ENCODE peak calls at places on chromosomes 7 and 10, in six cellular contexts. One of them, this sample, is unnamed.

GRCh38 chr10:63123963-63124362 is 9.2 kb upstream of the NRBF2 start:
- DNase-seq in GM12878: no peak
- DNase-seq in K562: no peak
- DNase-seq in HepG2: no peak
- DNase-seq in SK-N-SH: no peak
- DNase-seq in H1: no peak
- DNase-seq in this sample: no peak

GRCh38 chr7:2198206-2198605 is 34.5 kb downstream of the MAD1L1 start:
- DNase-seq in H1: no peak
- DNase-seq in K562: no peak
- DNase-seq in HepG2: no peak
- DNase-seq in GM12878: no peak
- DNase-seq in SK-N-SH: peak
- DNase-seq in this sample: no peak

GRCh38 chr7:40604601-40605438 is 470.0 kb downstream of the SUGCT start:
- DNase-seq in H1: peak
- DNase-seq in HepG2: peak
- DNase-seq in K562: peak
- DNase-seq in GM12878: no peak
- DNase-seq in SK-N-SH: peak
- DNase-seq in this sample: peak

GRCh38 chr7:98107313-98107691 is 640 bp downstream of the LMTK2 start:
- DNase-seq in HepG2: no peak
- DNase-seq in SK-N-SH: no peak
- DNase-seq in H1: no peak
- DNase-seq in GM12878: no peak
- DNase-seq in K562: peak
- DNase-seq in this sample: peak

GRCh38 chr10:112080284-112080683 is 103.3 kb downstream of the GPAM start:
- DNase-seq in SK-N-SH: no peak
- DNase-seq in HepG2: no peak
- DNase-seq in K562: no peak
- DNase-seq in H1: no peak
- DNase-seq in GM12878: no peak
- DNase-seq in this sample: no peak

GRCh38 chr7:148148456-148148855 is 442.1 kb upstream of the C7orf33 start:
- DNase-seq in HepG2: no peak
- DNase-seq in K562: no peak
- DNase-seq in GM12878: no peak
- DNase-seq in H1: no peak
- DNase-seq in SK-N-SH: no peak
- DNase-seq in this sample: no peak

GRCh38 chr7:151035024-151035717 is 6.9 kb downstream of the ABCB8 start:
- DNase-seq in SK-N-SH: no peak
- DNase-seq in H1: no peak
- DNase-seq in K562: no peak
- DNase-seq in GM12878: no peak
- DNase-seq in HepG2: no peak
- DNase-seq in this sample: no peak

GRCh38 chr7:44283381-44284211 is 41.8 kb downstream of the CAMK2B start:
- DNase-seq in GM12878: no peak
- DNase-seq in SK-N-SH: peak
- DNase-seq in HepG2: no peak
- DNase-seq in K562: no peak
- DNase-seq in H1: peak
- DNase-seq in this sample: no peak

GRCh38 chr10:49001402-49001801 is 61.8 kb upstream of the LRRC18 start:
- DNase-seq in GM12878: no peak
- DNase-seq in H1: peak
- DNase-seq in HepG2: peak
- DNase-seq in K562: peak
- DNase-seq in SK-N-SH: peak
- DNase-seq in this sample: no peak

GRCh38 chr7:107125475-107125874 is 43.3 kb upstream of the HBP1 start:
- DNase-seq in GM12878: no peak
- DNase-seq in K562: no peak
- DNase-seq in SK-N-SH: no peak
- DNase-seq in H1: no peak
- DNase-seq in HepG2: no peak
- DNase-seq in this sample: no peak

GRCh38 chr7:121798896-121799295 is 74.1 kb upstream of the PTPRZ1 start:
- DNase-seq in HepG2: no peak
- DNase-seq in SK-N-SH: no peak
- DNase-seq in K562: no peak
- DNase-seq in GM12878: no peak
- DNase-seq in H1: no peak
- DNase-seq in this sample: no peak

DNA sequence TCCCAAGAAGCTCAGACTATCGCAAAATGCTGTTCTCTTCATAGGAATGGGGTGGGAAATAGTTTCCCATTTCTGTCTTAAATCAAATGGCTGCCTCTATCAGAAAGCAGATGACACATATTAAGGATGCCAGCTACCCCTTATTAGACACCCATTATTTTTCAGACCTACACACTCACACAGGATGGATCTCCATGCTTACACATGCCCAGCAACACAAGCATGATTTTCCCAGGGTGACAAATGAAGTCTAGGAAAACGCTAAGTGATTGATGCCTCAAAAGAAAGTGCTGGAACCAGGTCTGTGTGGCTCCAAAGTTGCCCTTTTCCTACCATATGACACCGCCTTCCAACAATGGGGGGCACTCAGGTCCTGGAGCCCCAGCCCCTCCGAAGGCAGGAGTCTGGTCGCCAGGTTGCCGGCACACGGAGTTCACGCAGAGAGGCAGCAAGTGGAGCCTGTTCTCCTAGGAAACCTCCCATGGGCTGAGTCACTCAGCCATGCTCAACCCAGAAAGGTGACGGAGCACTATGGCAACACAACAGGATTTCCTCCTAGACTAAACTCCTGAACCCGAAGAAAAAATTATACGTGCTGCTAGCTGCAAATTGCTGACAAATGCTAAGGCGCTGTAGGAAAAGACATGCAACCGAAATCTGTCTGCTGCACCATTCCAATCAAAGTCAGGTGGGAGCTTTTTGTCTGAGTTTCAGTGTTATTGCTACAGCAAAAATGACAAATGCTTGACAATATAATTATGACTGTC is 19.8 kb downstream of the VOPP1 start:
- DNase-seq in HepG2: no peak
- DNase-seq in K562: no peak
- DNase-seq in GM12878: no peak
- DNase-seq in SK-N-SH: no peak
- DNase-seq in H1: no peak
- DNase-seq in this sample: no peak
- TF ChIP-seq POLR2AphosphoS5 in HepG2: no peak
- TF ChIP-seq POLR2AphosphoS5 in K562: no peak
- TF ChIP-seq POLR2AphosphoS5 in GM12878: no peak
- TF ChIP-seq POLR2AphosphoS5 in SK-N-SH: no peak
- TF ChIP-seq POLR2AphosphoS5 in H1: no peak
- TF ChIP-seq POLR2AphosphoS5 in this sample: no peak

DNA sequence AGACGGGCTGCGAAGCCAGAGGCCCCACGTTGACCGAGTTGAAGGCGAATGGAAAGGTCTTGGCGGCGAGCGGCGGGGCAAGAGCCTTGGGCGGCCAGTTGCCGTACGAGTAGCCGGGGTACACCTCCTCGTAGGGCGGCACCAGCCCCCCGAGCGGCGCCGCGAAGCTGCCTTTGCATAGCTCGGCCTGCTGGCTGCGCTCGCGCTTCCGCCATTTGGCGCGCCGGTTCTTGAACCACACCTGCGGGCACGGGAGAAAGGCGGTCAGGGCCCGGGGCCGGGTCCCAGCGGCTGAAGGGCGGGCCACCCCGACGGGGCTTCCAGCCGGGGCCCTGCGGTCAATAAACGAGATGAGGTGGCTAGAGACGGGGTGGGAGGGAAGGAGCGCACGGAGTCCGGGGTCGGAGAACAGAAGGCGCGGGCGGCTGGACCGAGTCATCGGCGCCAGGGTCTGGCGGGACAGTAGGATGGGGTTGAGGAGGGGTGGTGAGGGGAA is 4.8 kb downstream of the ELOVL3 start:
- DNase-seq in SK-N-SH: peak
- DNase-seq in H1: peak
- DNase-seq in GM12878: no peak
- DNase-seq in HepG2: no peak
- DNase-seq in K562: peak
- DNase-seq in this sample: peak
- TF ChIP-seq GABPA in SK-N-SH: no peak
- TF ChIP-seq GABPA in H1: no peak
- TF ChIP-seq GABPA in GM12878: no peak
- TF ChIP-seq GABPA in HepG2: no peak
- TF ChIP-seq GABPA in K562: no peak
- TF ChIP-seq GABPA in this sample: no peak

GRCh38 chr7:1054438-1055083 is 10.2 kb downstream of the GPR146 start:
- DNase-seq in GM12878: no peak
- DNase-seq in H1: no peak
- DNase-seq in K562: no peak
- DNase-seq in HepG2: no peak
- DNase-seq in SK-N-SH: no peak
- DNase-seq in this sample: no peak

GRCh38 chr7:1055491-1056005 is 11.2 kb downstream of the GPR146 start:
- DNase-seq in K562: no peak
- DNase-seq in H1: no peak
- DNase-seq in SK-N-SH: no peak
- DNase-seq in GM12878: no peak
- DNase-seq in HepG2: no peak
- DNase-seq in this sample: no peak

GRCh38 chr7:1056006-1056784 is 11.8 kb downstream of the GPR146 start:
- DNase-seq in H1: no peak
- DNase-seq in K562: no peak
- DNase-seq in HepG2: no peak
- DNase-seq in SK-N-SH: peak
- DNase-seq in GM12878: no peak
- DNase-seq in this sample: peak

GRCh38 chr7:1053816-1054370 is 9.5 kb downstream of the GPR146 start:
- DNase-seq in H1: no peak
- DNase-seq in GM12878: no peak
- DNase-seq in HepG2: no peak
- DNase-seq in SK-N-SH: no peak
- DNase-seq in K562: no peak
- DNase-seq in this sample: no peak

DNA sequence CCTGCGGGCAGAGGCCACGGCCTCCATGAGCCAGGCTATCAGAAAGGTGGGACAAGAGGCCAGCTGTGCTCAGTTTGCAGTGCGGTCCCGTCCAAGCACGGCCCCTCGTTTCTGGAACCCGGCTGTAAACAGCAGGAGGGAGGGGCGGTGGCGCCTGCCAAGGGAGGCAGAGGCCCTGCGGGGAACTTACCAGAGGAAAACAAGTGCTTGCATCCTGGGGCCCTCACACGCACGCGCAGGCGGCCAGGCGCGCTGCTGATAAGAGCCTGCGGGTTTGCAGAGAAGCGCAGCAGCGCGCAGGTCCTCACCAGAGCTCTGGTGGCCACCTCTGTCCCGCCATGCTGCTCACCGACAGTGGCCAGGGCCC is 10.7 kb downstream of the GPR146 start:
- DNase-seq in HepG2: no peak
- DNase-seq in GM12878: no peak
- DNase-seq in K562: peak
- DNase-seq in SK-N-SH: peak
- DNase-seq in H1: no peak
- DNase-seq in this sample: no peak
- TF ChIP-seq POLR2AphosphoS5 in HepG2: no peak
- TF ChIP-seq POLR2AphosphoS5 in GM12878: no peak
- TF ChIP-seq POLR2AphosphoS5 in K562: no peak
- TF ChIP-seq POLR2AphosphoS5 in SK-N-SH: no peak
- TF ChIP-seq POLR2AphosphoS5 in H1: no peak
- TF ChIP-seq POLR2AphosphoS5 in this sample: no peak

DNA sequence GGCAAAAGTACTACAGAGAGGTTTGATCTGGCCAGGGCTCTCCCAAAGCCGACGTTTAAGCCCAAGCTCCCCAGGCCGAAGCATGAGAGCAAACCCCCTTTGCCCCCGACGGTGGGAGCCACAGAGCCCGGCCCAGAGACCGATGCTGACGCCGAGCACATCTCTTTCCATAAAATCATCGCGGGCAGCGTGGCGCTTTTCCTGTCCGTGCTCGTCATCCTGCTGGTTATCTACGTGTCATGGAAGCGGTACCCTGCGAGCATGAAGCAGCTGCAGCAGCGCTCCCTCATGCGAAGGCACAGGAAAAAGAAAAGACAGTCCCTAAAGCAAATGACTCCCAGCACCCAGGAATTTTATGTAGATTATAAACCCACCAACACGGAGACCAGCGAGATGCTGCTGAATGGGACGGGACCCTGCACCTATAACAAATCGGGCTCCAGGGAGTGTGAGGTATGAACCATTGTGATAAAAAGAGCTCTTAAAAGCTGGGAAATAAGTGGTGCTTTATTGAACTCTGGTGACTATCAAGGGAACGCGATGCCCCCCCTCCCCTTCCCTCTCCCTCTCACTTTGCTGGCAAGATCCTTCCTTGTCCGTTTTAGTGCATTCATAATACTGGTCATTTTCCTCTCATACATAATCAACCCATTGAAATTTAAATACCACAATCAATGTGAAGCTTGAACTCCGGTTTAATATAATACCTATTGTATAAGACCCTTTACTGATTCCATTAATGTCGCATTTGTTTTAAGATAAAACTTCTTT is 2.3 kb downstream of the LRRTM3 start:
- DNase-seq in HepG2: no peak
- DNase-seq in K562: no peak
- DNase-seq in H1: peak
- DNase-seq in SK-N-SH: peak
- DNase-seq in GM12878: no peak
- DNase-seq in this sample: no peak
- TF ChIP-seq GABPA in HepG2: no peak
- TF ChIP-seq GABPA in K562: no peak
- TF ChIP-seq GABPA in H1: no peak
- TF ChIP-seq GABPA in SK-N-SH: no peak
- TF ChIP-seq GABPA in GM12878: no peak
- TF ChIP-seq GABPA in this sample: no peak

GRCh38 chr7:135745702-135746312 is 2.8 kb downstream of the FAM180A start:
- DNase-seq in SK-N-SH: no peak
- DNase-seq in K562: peak
- DNase-seq in GM12878: no peak
- DNase-seq in HepG2: no peak
- DNase-seq in H1: no peak
- DNase-seq in this sample: no peak
- TF ChIP-seq POLR2AphosphoS5 in SK-N-SH: peak
- TF ChIP-seq POLR2AphosphoS5 in K562: no peak
- TF ChIP-seq POLR2AphosphoS5 in GM12878: no peak
- TF ChIP-seq POLR2AphosphoS5 in HepG2: no peak
- TF ChIP-seq POLR2AphosphoS5 in H1: no peak
- TF ChIP-seq POLR2AphosphoS5 in this sample: no peak